ENCODE peak calls at places on chromosome 2, in four cellular contexts. O, X, Y and E are unnamed samples.

GRCh38 chr2:120231974-120232635 is 8.9 kb upstream of the TMEM185B start:
- DNase-seq in X (no peak), Y (no peak), O (peak), E (no peak)

GRCh38 chr2:190679813-190680591 is 31.1 kb downstream of the NAB1 start:
- DNase-seq in O (peak), X (no peak), Y (peak), E (peak)

GRCh38 chr2:74741076-74741460 is 87.0 kb downstream of the SEMA4F start:
- DNase-seq in O (no peak), X (no peak), Y (no peak), E (no peak)

GRCh38 chr2:15269043-15269442 is 292.1 kb downstream of the NBAS start:
- DNase-seq in O (no peak), Y (no peak), X (no peak), E (no peak)

GRCh38 chr2:72994991-72995380 is 76.5 kb downstream of the SFXN5 start:
- DNase-seq in X (no peak), O (no peak), Y (no peak), E (no peak)

GRCh38 chr2:1266311-1266710 is 147.0 kb upstream of the TPO start:
- DNase-seq in X (no peak), O (no peak), Y (no peak), E (no peak)

GRCh38 chr2:9201185-9201891 is 5.3 kb upstream of the ASAP2 start:
- DNase-seq in O (no peak), Y (no peak), X (peak), E (no peak)

GRCh38 chr2:133591164-133591563 is 22.9 kb upstream of the NCKAP5 start:
- DNase-seq in O (no peak), Y (no peak), X (no peak), E (no peak)

GRCh38 chr2:85649201-85650190 is 18.5 kb downstream of the SFTPB start:
- DNase-seq in Y (no peak), O (no peak), X (no peak), E (no peak)

GRCh38 chr2:6043238-6043637 is 351.1 kb downstream of the SOX11 start:
- DNase-seq in X (no peak), O (no peak), Y (no peak), E (no peak)

GRCh38 chr2:23423062-23423872 is 38.3 kb downstream of the KLHL29 start:
- DNase-seq in X (no peak), Y (no peak), O (no peak), E (no peak)

GRCh38 chr2:51981813-51982212 is 949.9 kb upstream of the NRXN1 start:
- DNase-seq in X (no peak), Y (no peak), O (no peak), E (no peak)

GRCh38 chr2:47357475-47357874 is 45.5 kb upstream of the MSH2 start:
- DNase-seq in Y (no peak), O (no peak), X (no peak), E (no peak)

GRCh38 chr2:1856922-1857321 is 112.6 kb upstream of the PXDN start:
- DNase-seq in O (no peak), X (no peak), Y (no peak), E (no peak)

GRCh38 chr2:206445948-206446347 is 2.6 kb downstream of the ADAM23 start:
- DNase-seq in X (no peak), Y (no peak), O (no peak), E (no peak)

GRCh38 chr2:190847504-190848201 is 33.0 kb upstream of the GLS start:
- DNase-seq in O (no peak), X (no peak), Y (no peak), E (no peak)

GRCh38 chr2:231068525-231069222 is 12.0 kb downstream of the PSMD1 start:
- DNase-seq in Y (no peak), X (no peak), O (no peak), E (no peak)

GRCh38 chr2:39124770-39125075 is 3.9 kb upstream of the SOS1 start:
- DNase-seq in Y (no peak), X (no peak), O (no peak), E (peak)

GRCh38 chr2:105866439-105867170 is 121.9 kb downstream of the NCK2 start:
- DNase-seq in Y (no peak), X (no peak), O (no peak), E (no peak)

GRCh38 chr2:201257381-201257940 is 2.9 kb upstream of the CASP8 start:
- DNase-seq in O (peak), X (no peak), Y (no peak), E (no peak)

GRCh38 chr2:223797811-223798721 is 39.3 kb downstream of the AP1S3 start:
- DNase-seq in Y (no peak), O (peak), X (no peak), E (no peak)

GRCh38 chr2:160427629-160428424 is 65.8 kb downstream of the RBMS1 start:
- DNase-seq in X (no peak), O (peak), Y (no peak), E (no peak)

GRCh38 chr2:7020468-7020867 is 103.3 kb downstream of the RNF144A start:
- DNase-seq in Y (no peak), O (no peak), X (no peak), E (no peak)

GRCh38 chr2:69181806-69182427 is 168.9 kb downstream of the ANTXR1 start:
- DNase-seq in X (no peak), O (no peak), Y (no peak), E (no peak)

GRCh38 chr2:26932974-26933373 is 37.5 kb upstream of the MAPRE3 start:
- DNase-seq in Y (no peak), O (no peak), X (no peak), E (no peak)

GRCh38 chr2:240988146-240988545 is 10.3 kb upstream of the SNED1 start:
- DNase-seq in O (no peak), Y (no peak), X (no peak), E (no peak)

GRCh38 chr2:9800975-9801723 is 42.1 kb upstream of the TAF1B start:
- DNase-seq in Y (no peak), O (no peak), X (no peak), E (no peak)

GRCh38 chr2:55165567-55165966 is 66.5 kb downstream of the CLHC1 start:
- DNase-seq in O (no peak), Y (no peak), X (no peak), E (no peak)

GRCh38 chr2:110678457-110679336 is 834 bp upstream of the BUB1 start:
- DNase-seq in Y (peak), O (peak), X (no peak), E (peak)

GRCh38 chr2:96251721-96252292 is 14.0 kb downstream of the TMEM127 start:
- DNase-seq in X (peak), Y (no peak), O (no peak), E (peak)

GRCh38 chr2:232588680-232589585 is 38.4 kb downstream of the EIF4E2 start:
- DNase-seq in X (peak), O (no peak), Y (no peak), E (no peak)

GRCh38 chr2:225660262-225661091 is 261.0 kb downstream of the NYAP2 start:
- DNase-seq in Y (peak), O (peak), X (no peak), E (peak)

GRCh38 chr2:37283207-37283606 is 41.4 kb downstream of the PRKD3 start:
- DNase-seq in Y (no peak), X (peak), O (no peak), E (no peak)

GRCh38 chr2:10523406-10524189 is 75.5 kb upstream of the ODC1 start:
- DNase-seq in X (no peak), Y (no peak), O (no peak), E (no peak)